ENCODE peak calls at places on chromosome 16, in six cellular contexts. F is A549, A is right lobe of liver, X is HCT116, T is spleen, L is Peyer's patch. R is an unnamed sample.
A peak's percentile ranks its signal among the peaks of the same experiment; 100 is the strongest.

GRCh38 chr16:84308120-84308519 is 13.4 kb downstream of the WFDC1 start:
- DNase-seq in T (peak; percentile 81), F (peak; percentile 64), A (peak; percentile 31), L (peak; percentile 56), X (peak; percentile 63), R (peak; percentile 15)

GRCh38 chr16:4679156-4679853 is 14.1 kb upstream of the NUDT16L1 start:
- DNase-seq in X (no peak), F (no peak), T (peak; percentile 79), L (peak; percentile 79), A (peak; percentile 78), R (no peak)

GRCh38 chr16:50458694-50459271 is 89.4 kb upstream of the NKD1 start:
- DNase-seq in T (no peak), F (no peak), A (no peak), L (peak; percentile 9), X (no peak), R (no peak)

GRCh38 chr16:4380131-4381063 is 8.7 kb downstream of the VASN start:
- DNase-seq in F (no peak), T (no peak), L (no peak), A (no peak), X (no peak), R (no peak)

GRCh38 chr16:72783716-72784320 is 264.1 kb downstream of the ZFHX3 start:
- DNase-seq in T (no peak), X (no peak), A (no peak), F (peak; percentile 9), L (no peak), R (no peak)

GRCh38 chr16:59604331-59604730 is 870.2 kb upstream of the GOT2 start:
- DNase-seq in T (no peak), L (no peak), X (no peak), A (no peak), F (no peak), R (no peak)

GRCh38 chr16:528111-529011 is 849 bp downstream of the CAPN15 start:
- DNase-seq in A (no peak), T (peak; percentile 88), F (peak; percentile 36), X (no peak), L (peak; percentile 88), R (peak; percentile 79)

GRCh38 chr16:57593021-57593420 is 35.4 kb upstream of the ADGRG1 start:
- DNase-seq in X (no peak), A (no peak), T (no peak), L (no peak), F (no peak), R (no peak)

GRCh38 chr16:87541882-87542234 is 49.0 kb upstream of the ZCCHC14 start:
- DNase-seq in L (no peak), F (no peak), A (no peak), X (no peak), T (no peak), R (no peak)

GRCh38 chr16:58127634-58128033 is 1.5 kb downstream of the CFAP20 start:
- DNase-seq in T (no peak), A (no peak), X (no peak), F (no peak), L (peak; percentile 29), R (peak; percentile 32)

GRCh38 chr16:50280932-50281331 is 14.6 kb downstream of the ADCY7 start:
- DNase-seq in L (no peak), X (no peak), F (no peak), T (peak; percentile 77), A (no peak), R (peak; percentile 40)

GRCh38 chr16:65323655-65324237 is 201.9 kb upstream of the CDH11 start:
- DNase-seq in F (no peak), X (no peak), L (no peak), T (no peak), A (no peak), R (no peak)

GRCh38 chr16:77897038-77897437 is 108.7 kb downstream of the VAT1L start:
- DNase-seq in L (no peak), X (no peak), A (no peak), T (no peak), F (no peak), R (no peak)

GRCh38 chr16:3106205-3106928 is 6.0 kb upstream of the ZNF205 start:
- DNase-seq in T (peak; percentile 96), X (peak; percentile 84), F (peak; percentile 95), A (peak; percentile 94), L (peak; percentile 96), R (peak; percentile 92)
- TF ChIP-seq POLR2A in T (no peak), X (peak; percentile 52), F (peak; percentile 86), A (peak; percentile 60), L (peak; percentile 54), R (peak; percentile 69)

GRCh38 chr16:17939723-17940122 is 396.8 kb downstream of the NPIPA8 start:
- DNase-seq in L (no peak), A (no peak), X (no peak), T (no peak), F (no peak), R (no peak)
- TF ChIP-seq POLR2A in L (no peak), A (no peak), X (no peak), T (no peak), F (no peak), R (no peak)

DNA sequence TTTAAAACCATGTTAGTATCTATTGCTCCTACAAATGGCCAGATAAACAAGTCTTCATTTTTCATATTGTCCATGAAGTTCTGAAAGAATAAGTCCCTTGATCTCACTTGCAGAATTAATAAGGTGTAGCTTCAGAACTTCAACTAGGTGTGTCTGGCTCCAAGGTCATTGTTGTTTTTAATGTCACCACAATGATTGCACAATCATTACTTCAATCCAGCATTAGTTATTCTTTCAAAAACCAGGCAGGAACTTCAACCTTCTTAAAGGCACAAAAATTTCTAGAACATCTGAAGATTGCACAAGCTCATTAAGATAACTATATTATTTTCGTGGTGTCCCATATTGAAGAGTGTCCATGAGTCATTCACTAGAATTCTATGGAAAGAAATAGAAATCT is 1386.4 kb downstream of the CDH11 start:
- DNase-seq in F (no peak), L (no peak), A (no peak), X (no peak), T (no peak), R (no peak)
- TF ChIP-seq POLR2A in F (no peak), L (no peak), A (no peak), X (no peak), T (no peak), R (no peak)

GRCh38 chr16:75566889-75567255 is 693 bp downstream of the GABARAPL2 start:
- DNase-seq in T (no peak), L (no peak), F (no peak), A (no peak), X (no peak), R (peak; percentile 75)

GRCh38 chr16:75565640-75566039 is 539 bp upstream of the GABARAPL2 start:
- DNase-seq in A (no peak), X (no peak), F (no peak), T (no peak), L (no peak), R (no peak)

GRCh38 chr16:75567911-75568310 is 1.7 kb downstream of the GABARAPL2 start:
- DNase-seq in L (no peak), T (no peak), X (no peak), A (no peak), F (no peak), R (no peak)

GRCh38 chr16:75570351-75571104 is 4.3 kb downstream of the GABARAPL2 start:
- DNase-seq in F (no peak), L (no peak), T (no peak), A (no peak), X (no peak), R (no peak)

GRCh38 chr16:75566040-75566888 is at the start of gene GABARAPL2:
- DNase-seq in X (peak; percentile 50), A (peak; percentile 89), L (peak; percentile 95), F (peak; percentile 74), T (peak; percentile 97), R (peak; percentile 90)
- TF ChIP-seq POLR2A in X (no peak), A (peak; percentile 62), L (peak; percentile 76), F (peak; percentile 61), T (peak; percentile 56), R (peak; percentile 68)

DNA sequence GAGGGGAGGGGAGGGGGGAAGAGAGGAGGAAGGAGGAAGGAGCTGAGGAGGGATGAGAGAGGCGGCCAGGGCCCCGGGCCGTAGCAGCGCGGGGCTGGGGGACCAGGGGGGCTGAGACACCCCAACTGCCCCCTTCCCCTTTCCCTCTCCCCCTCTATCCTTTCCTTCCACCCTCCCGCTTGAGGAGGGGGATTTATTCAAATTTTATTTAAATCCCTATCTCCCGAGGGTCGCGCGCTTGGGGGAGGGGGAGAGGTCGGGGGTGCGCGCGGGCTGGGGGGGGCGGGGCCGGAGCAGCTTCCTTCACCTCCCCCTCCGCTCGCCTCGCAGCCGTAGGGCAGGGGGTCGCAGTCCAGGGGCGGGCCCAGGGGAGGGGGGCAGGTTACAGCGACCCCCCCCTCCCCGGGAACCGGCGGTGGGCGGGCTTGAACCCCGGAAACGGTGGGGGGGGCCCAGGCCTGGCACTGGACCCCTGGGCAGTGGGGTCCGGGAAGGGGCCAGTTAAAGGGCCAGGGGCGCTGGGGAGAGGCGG is at the start of gene FBXL19:
- DNase-seq in X (no peak), F (no peak), T (peak; percentile 92), L (peak; percentile 63), A (peak; percentile 52), R (no peak)
- TF ChIP-seq POLR2A in X (peak; percentile 2), F (peak; percentile 50), T (no peak), L (no peak), A (no peak), R (no peak)

GRCh38 chr16:68084504-68085258 is 489 bp upstream of the NFATC3 start:
- DNase-seq in L (peak; percentile 97), T (peak; percentile 99), F (peak; percentile 73), X (no peak), A (peak; percentile 94), R (peak; percentile 94)
- TF ChIP-seq POLR2A in L (peak; percentile 55), T (no peak), F (peak; percentile 46), X (no peak), A (peak; percentile 71), R (peak; percentile 54)

GRCh38 chr16:79600636-79601091 is at the start of gene MAF:
- DNase-seq in X (no peak), T (peak; percentile 93), L (peak; percentile 97), A (peak; percentile 95), F (peak; percentile 72), R (peak; percentile 18)
- TF ChIP-seq POLR2A in X (no peak), T (no peak), L (peak; percentile 93), A (peak; percentile 84), F (no peak), R (no peak)

DNA sequence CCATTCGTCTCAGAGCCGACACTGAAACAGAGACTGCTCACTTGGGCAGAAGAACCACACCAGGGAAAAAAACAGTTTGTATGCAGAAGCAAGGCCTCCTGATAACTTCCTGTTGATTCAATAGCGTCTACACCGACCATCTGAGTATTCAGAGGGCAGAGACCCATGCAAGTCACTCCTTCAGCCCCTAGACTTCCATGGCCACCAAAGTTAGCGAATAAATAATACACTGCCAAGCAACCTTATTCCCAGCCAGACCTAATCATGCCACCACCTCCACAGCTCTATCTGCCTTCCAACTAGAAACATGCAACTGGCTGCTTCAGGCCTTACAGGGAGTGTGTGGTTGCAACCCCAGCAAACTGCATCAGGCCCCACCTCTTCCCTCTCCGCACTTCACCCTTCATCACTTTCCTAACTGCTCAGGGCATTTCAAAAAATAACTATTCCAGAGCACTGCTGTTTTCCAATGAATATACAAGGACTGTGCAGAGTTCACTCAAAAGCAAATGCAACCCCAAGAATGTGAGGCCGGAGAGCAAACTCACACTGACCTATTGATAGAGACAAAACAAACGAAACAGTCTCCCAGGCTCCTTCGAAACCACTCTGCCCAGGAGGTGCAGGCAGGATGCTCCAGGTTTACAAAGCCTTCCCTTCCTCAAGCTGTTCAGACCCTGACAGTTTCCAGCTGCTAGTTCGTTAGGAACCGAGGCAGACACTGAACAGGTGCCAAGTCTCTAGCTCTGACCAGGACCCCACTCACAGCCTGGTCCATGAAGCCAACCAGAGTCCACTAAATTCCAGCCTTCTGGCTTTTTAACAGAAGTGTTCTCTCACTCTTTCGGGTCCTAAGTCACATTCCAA is 3.6 kb downstream of the USP7 start:
- DNase-seq in X (no peak), L (no peak), A (no peak), T (no peak), F (no peak), R (peak; percentile 50)
- TF ChIP-seq POLR2A in X (no peak), L (no peak), A (no peak), T (no peak), F (no peak), R (no peak)